ENCODE peak calls at places on chromosome X, in ten cellular contexts. A is CD8-positive, alpha-beta T cell; X is NB4; V is astrocyte of the spinal cord; U is lower lobe of right lung; N is upper lobe of right lung; F is K562; K is IMR-90; P is cardiac fibroblast; J is choroid plexus epithelial cell. Y is an unnamed sample.

GRCh38 chrX:154541896-154542722 is 4.5 kb downstream of the G6PD start:
- DNase-seq in A (peak), X (peak), V (peak), U (peak), N (peak), F (peak), K (peak), P (peak), J (peak), Y (peak)

GRCh38 chrX:19392703-19393102 is 49.0 kb downstream of the PDHA1 start:
- DNase-seq in A (no peak), X (no peak), V (no peak), U (no peak), N (no peak), F (peak), K (no peak), P (no peak), J (no peak), Y (no peak)

GRCh38 chrX:129472116-129472515 is 51.2 kb downstream of the SMARCA1 start:
- DNase-seq in A (no peak), X (no peak), V (peak), U (no peak), N (no peak), F (no peak), K (peak), P (peak), J (peak), Y (no peak)

GRCh38 chrX:139203681-139204575 is 326.6 kb upstream of the F9 start:
- DNase-seq in A (no peak), X (no peak), V (no peak), U (peak), N (peak), F (peak), K (no peak), P (no peak), J (no peak), Y (no peak)

GRCh38 chrX:12751887-12752286 is 39.3 kb upstream of the PRPS2 start:
- DNase-seq in A (no peak), X (no peak), V (no peak), U (no peak), N (no peak), F (no peak), K (no peak), P (no peak), J (no peak), Y (no peak)

GRCh38 chrX:65752294-65752693 is 84.8 kb downstream of the MSN start:
- DNase-seq in A (no peak), X (no peak), V (no peak), U (no peak), N (no peak), F (no peak), K (no peak), P (no peak), J (no peak), Y (no peak)

GRCh38 chrX:14676431-14676830 is 147.1 kb downstream of the GLRA2 start:
- DNase-seq in A (no peak), X (no peak), V (no peak), U (no peak), N (no peak), F (no peak), K (peak), P (no peak), J (no peak), Y (no peak)

GRCh38 chrX:154890990-154891639 is 5.0 kb downstream of the F8A1 start:
- DNase-seq in A (no peak), X (no peak), V (no peak), U (no peak), N (no peak), F (no peak), K (no peak), P (no peak), J (no peak), Y (no peak)

GRCh38 chrX:12080265-12080664 is 58.0 kb upstream of the FRMPD4 start:
- DNase-seq in A (no peak), X (peak), V (peak), U (no peak), N (no peak), F (peak), K (peak), P (peak), J (peak), Y (peak)

GRCh38 chrX:121733514-121733913 is 686.1 kb downstream of the GLUD2 start:
- DNase-seq in A (no peak), X (no peak), V (no peak), U (no peak), N (no peak), F (no peak), K (no peak), P (no peak), J (no peak), Y (peak)

GRCh38 chrX:107675823-107676555 is 47.7 kb downstream of the PRPS1 start:
- DNase-seq in A (peak), X (peak), V (peak), U (peak), N (no peak), F (no peak), K (peak), P (peak), J (peak), Y (no peak)

GRCh38 chrX:38138157-38138556 is 82.5 kb downstream of the SRPX start:
- DNase-seq in A (no peak), X (no peak), V (no peak), U (no peak), N (no peak), F (no peak), K (no peak), P (no peak), J (no peak), Y (no peak)

GRCh38 chrX:38871129-38872029 is 70.1 kb downstream of the MID1IP1 start:
- DNase-seq in A (no peak), X (no peak), V (no peak), U (no peak), N (no peak), F (no peak), K (no peak), P (no peak), J (no peak), Y (no peak)

GRCh38 chrX:48681539-48682183 is 1.9 kb upstream of the WAS start:
- DNase-seq in A (no peak), X (no peak), V (no peak), U (no peak), N (no peak), F (no peak), K (no peak), P (no peak), J (no peak), Y (no peak)

GRCh38 chrX:71650333-71650969 is 16.9 kb upstream of the LOC101059915 start:
- DNase-seq in A (peak), X (peak), V (no peak), U (no peak), N (no peak), F (no peak), K (no peak), P (no peak), J (peak), Y (no peak)

GRCh38 chrX:81308086-81308852 is 106.4 kb downstream of the SH3BGRL start:
- DNase-seq in A (no peak), X (peak), V (no peak), U (no peak), N (no peak), F (no peak), K (no peak), P (no peak), J (no peak), Y (no peak)

GRCh38 chrX:38570396-38570795 is 9.1 kb downstream of the TSPAN7 start:
- DNase-seq in A (no peak), X (no peak), V (no peak), U (no peak), N (no peak), F (no peak), K (no peak), P (no peak), J (no peak), Y (no peak)

GRCh38 chrX:22234380-22234779 is 38.3 kb upstream of the CBLL2 start:
- DNase-seq in A (no peak), X (no peak), V (no peak), U (no peak), N (no peak), F (no peak), K (no peak), P (no peak), J (no peak), Y (no peak)

GRCh38 chrX:41313419-41313818 is 20.5 kb upstream of the DDX3X start:
- DNase-seq in A (no peak), X (no peak), V (peak), U (no peak), N (no peak), F (no peak), K (peak), P (peak), J (peak), Y (peak)

GRCh38 chrX:37594755-37595382 is 23.4 kb downstream of the LANCL3 start:
- DNase-seq in A (no peak), X (peak), V (no peak), U (no peak), N (no peak), F (no peak), K (no peak), P (no peak), J (no peak), Y (no peak)

GRCh38 chrX:40945366-40945713 is 139.9 kb upstream of the USP9X start:
- DNase-seq in A (no peak), X (peak), V (peak), U (no peak), N (no peak), F (peak), K (peak), P (peak), J (peak), Y (peak)

GRCh38 chrX:10755477-10756334 is 135.3 kb upstream of the MID1 start:
- DNase-seq in A (no peak), X (peak), V (peak), U (no peak), N (no peak), F (no peak), K (peak), P (peak), J (peak), Y (no peak)

GRCh38 chrX:8971116-8971515 is 62.8 kb downstream of the FAM9B start:
- DNase-seq in A (no peak), X (peak), V (peak), U (no peak), N (no peak), F (no peak), K (peak), P (peak), J (peak), Y (no peak)

GRCh38 chrX:116657071-116657470 is 194.3 kb upstream of the CT83 start:
- DNase-seq in A (no peak), X (no peak), V (no peak), U (no peak), N (no peak), F (no peak), K (no peak), P (no peak), J (no peak), Y (no peak)

GRCh38 chrX:102963955-102964354 is 26.9 kb downstream of the RAB40AL start:
- DNase-seq in A (no peak), X (no peak), V (no peak), U (no peak), N (no peak), F (no peak), K (no peak), P (no peak), J (no peak), Y (no peak)

GRCh38 chrX:67720344-67720743 is 176.5 kb downstream of the AR start:
- DNase-seq in A (no peak), X (no peak), V (peak), U (no peak), N (no peak), F (no peak), K (no peak), P (no peak), J (peak), Y (no peak)

GRCh38 chrX:140151316-140151715 is 186.0 kb upstream of the CXorf66 start:
- DNase-seq in A (no peak), X (no peak), V (no peak), U (no peak), N (no peak), F (no peak), K (no peak), P (no peak), J (no peak), Y (no peak)

GRCh38 chrX:112450810-112451209 is 228.9 kb downstream of the LHFPL1 start:
- DNase-seq in A (no peak), X (no peak), V (no peak), U (no peak), N (no peak), F (no peak), K (no peak), P (no peak), J (no peak), Y (no peak)

GRCh38 chrX:110125435-110125834 is 122.5 kb downstream of the TMEM164 start:
- DNase-seq in A (no peak), X (no peak), V (peak), U (no peak), N (no peak), F (no peak), K (peak), P (peak), J (peak), Y (no peak)

GRCh38 chrX:57155171-57155570 is 18.0 kb upstream of the SPIN2A start:
- DNase-seq in A (no peak), X (peak), V (no peak), U (no peak), N (no peak), F (no peak), K (no peak), P (no peak), J (no peak), Y (no peak)

GRCh38 chrX:74421181-74422028 is at the start of gene SLC16A2:
- DNase-seq in A (peak), X (peak), V (peak), U (peak), N (peak), F (no peak), K (peak), P (peak), J (peak), Y (peak)

GRCh38 chrX:74422029-74422352 is 698 bp downstream of the SLC16A2 start:
- DNase-seq in A (no peak), X (peak), V (no peak), U (no peak), N (no peak), F (no peak), K (no peak), P (no peak), J (no peak), Y (no peak)

GRCh38 chrX:74423289-74423985 is 2.1 kb downstream of the SLC16A2 start:
- DNase-seq in A (no peak), X (no peak), V (no peak), U (no peak), N (no peak), F (no peak), K (no peak), P (no peak), J (no peak), Y (no peak)

GRCh38 chrX:74420194-74421035 is 878 bp upstream of the SLC16A2 start:
- DNase-seq in A (peak), X (peak), V (peak), U (peak), N (peak), F (no peak), K (peak), P (peak), J (peak), Y (peak)

GRCh38 chrX:74422576-74423288 is 1.4 kb downstream of the SLC16A2 start:
- DNase-seq in A (no peak), X (peak), V (peak), U (peak), N (peak), F (no peak), K (peak), P (peak), J (peak), Y (peak)
- H3K4me3 ChIP-seq in A (no peak), X (peak), V (peak), U (peak), N (peak), F (no peak), K (peak), P (peak), J (peak), Y (peak)

GRCh38 chrX:47179928-47180255 is 13.7 kb upstream of the UBA1 start:
- DNase-seq in A (no peak), X (no peak), V (no peak), U (no peak), N (no peak), F (no peak), K (no peak), P (no peak), J (no peak), Y (no peak)

GRCh38 chrX:47182106-47182700 is 11.4 kb upstream of the UBA1 start:
- DNase-seq in A (no peak), X (no peak), V (no peak), U (no peak), N (no peak), F (no peak), K (no peak), P (no peak), J (no peak), Y (no peak)

GRCh38 chrX:47180346-47180745 is 13.3 kb upstream of the UBA1 start:
- DNase-seq in A (no peak), X (no peak), V (no peak), U (no peak), N (no peak), F (no peak), K (no peak), P (no peak), J (no peak), Y (no peak)

GRCh38 chrX:47179221-47179927 is 14.3 kb upstream of the UBA1 start:
- DNase-seq in A (no peak), X (no peak), V (peak), U (no peak), N (no peak), F (no peak), K (no peak), P (peak), J (peak), Y (no peak)

GRCh38 chrX:47181301-47181700 is 12.3 kb upstream of the UBA1 start:
- DNase-seq in A (no peak), X (no peak), V (no peak), U (no peak), N (no peak), F (no peak), K (no peak), P (no peak), J (no peak), Y (no peak)
- TF ChIP-seq CTCF in A (no peak), X (no peak), V (no peak), U (no peak), N (no peak), F (no peak), K (no peak), P (no peak), J (no peak), Y (no peak)

DNA sequence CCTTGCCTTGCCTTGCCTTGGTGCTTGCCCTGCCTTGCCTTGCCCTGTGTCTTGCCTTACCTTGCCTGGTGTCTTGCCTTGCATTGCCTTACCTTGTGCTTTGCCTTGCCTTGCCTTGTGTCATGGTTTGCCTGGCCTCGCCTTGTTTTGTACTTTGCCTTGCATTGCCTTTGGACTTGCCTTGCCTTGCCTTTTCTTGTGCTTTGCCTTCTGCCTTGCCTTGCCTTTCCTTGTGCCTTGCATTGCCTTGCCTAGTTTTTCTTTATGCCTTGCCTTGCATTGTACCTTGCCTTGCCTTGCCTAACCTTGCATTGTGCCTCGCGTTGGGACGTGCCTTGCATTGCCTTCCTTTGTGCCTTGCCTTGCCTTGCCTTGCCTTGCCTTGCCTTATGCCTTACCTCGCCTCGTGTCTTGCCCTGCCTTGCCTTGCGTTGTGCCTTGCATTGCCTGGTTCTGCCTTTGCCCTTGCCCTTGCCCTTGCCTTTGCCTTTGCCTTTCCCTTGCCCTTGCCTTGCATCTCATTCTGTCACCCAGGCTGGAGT is 82.8 kb downstream of the TAB3 start:
- DNase-seq in A (no peak), X (no peak), V (no peak), U (no peak), N (no peak), F (no peak), K (no peak), P (no peak), J (no peak), Y (no peak)
- H3K4me3 ChIP-seq in A (no peak), X (no peak), V (no peak), U (no peak), N (no peak), F (no peak), K (no peak), P (no peak), J (no peak), Y (no peak)

DNA sequence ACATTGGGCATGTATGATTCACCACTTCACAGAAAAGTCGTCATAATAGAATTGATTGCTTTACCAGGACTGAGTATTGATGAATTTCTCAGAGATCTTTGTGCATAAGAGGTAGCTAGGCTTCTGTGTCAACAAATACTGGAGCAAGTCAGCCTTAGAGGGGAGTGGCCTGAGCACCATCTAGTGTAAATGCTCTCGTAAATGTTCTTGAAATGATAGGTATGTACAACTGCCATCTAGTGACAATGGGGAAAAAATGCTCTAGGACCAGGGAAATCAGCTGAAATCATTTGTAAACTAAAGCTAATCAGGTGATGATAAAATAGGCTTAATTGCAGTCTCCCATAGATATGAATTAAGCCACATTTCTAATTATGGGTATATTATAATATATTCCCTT is 309.4 kb upstream of the FMR1 start:
- DNase-seq in A (no peak), X (peak), V (no peak), U (no peak), N (no peak), F (no peak), K (no peak), P (no peak), J (no peak), Y (no peak)
- TF ChIP-seq CTCF in A (no peak), X (no peak), V (no peak), U (no peak), N (no peak), F (no peak), K (no peak), P (no peak), J (no peak), Y (no peak)

GRCh38 chrX:150365051-150365952 is 2.2 kb downstream of the MAMLD1 start:
- DNase-seq in A (peak), X (peak), V (peak), U (peak), N (peak), F (peak), K (peak), P (peak), J (peak), Y (no peak)
- H3K4me3 ChIP-seq in A (peak), X (peak), V (peak), U (peak), N (peak), F (peak), K (peak), P (peak), J (peak), Y (peak)

GRCh38 chrX:30144221-30144620 is 71.1 kb upstream of the MAGEB2 start:
- DNase-seq in A (no peak), X (no peak), V (no peak), U (no peak), N (no peak), F (no peak), K (no peak), P (no peak), J (no peak), Y (no peak)

GRCh38 chrX:30144971-30145731 is 70.2 kb upstream of the MAGEB2 start:
- DNase-seq in A (no peak), X (no peak), V (no peak), U (no peak), N (no peak), F (no peak), K (no peak), P (no peak), J (no peak), Y (no peak)

DNA sequence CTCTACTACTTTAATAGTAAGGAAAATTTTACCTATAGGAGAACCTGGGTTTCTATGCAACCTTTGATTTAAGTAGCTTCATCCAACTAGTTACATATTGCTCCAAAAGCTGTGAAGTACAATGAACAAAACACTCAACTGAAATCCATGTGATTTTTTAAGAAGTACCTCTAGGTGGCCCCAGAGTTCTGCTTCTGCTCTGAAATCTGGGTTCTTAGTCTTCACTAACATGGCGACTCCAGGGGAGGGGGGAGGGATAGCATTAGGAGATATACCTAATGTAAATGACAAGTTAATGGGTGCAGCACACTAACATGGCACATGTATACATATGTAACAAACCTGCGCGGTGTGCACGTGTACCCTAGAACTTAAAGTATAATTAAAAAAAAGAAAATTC is 73.4 kb upstream of the MAGEB2 start:
- DNase-seq in A (no peak), X (peak), V (peak), U (no peak), N (no peak), F (peak), K (peak), P (peak), J (peak), Y (no peak)
- TF ChIP-seq CTCF in A (no peak), X (peak), V (peak), U (no peak), N (no peak), F (peak), K (peak), P (peak), J (peak), Y (peak)

Y was measured in AG09309.